ENCODE peak calls at places on chromosome 6, in ten cellular contexts. One of them, this sample, is unnamed.
A peak's percentile ranks its signal among the peaks of the same experiment; 100 is the strongest.

GRCh38 chr6:14542670-14543366 is 425.2 kb downstream of the CD83 start:
- DNase-seq in pancreas: no peak
- DNase-seq in AG04450: peak; percentile 62
- DNase-seq in AG09319: peak; percentile 43
- DNase-seq in A549: no peak
- DNase-seq in AG09309: no peak
- DNase-seq in adrenal gland: no peak
- DNase-seq in nephron progenitor cell: no peak
- DNase-seq in esophagus squamous epithelium: no peak
- DNase-seq in fibroblast of pulmonary artery: peak; percentile 52
- DNase-seq in this sample: no peak

GRCh38 chr6:31065556-31065955 is 46.8 kb downstream of the C6orf15 start:
- DNase-seq in adrenal gland: no peak
- DNase-seq in pancreas: no peak
- DNase-seq in fibroblast of pulmonary artery: no peak
- DNase-seq in AG04450: no peak
- DNase-seq in AG09319: no peak
- DNase-seq in nephron progenitor cell: no peak
- DNase-seq in esophagus squamous epithelium: no peak
- DNase-seq in AG09309: no peak
- DNase-seq in A549: no peak
- DNase-seq in this sample: no peak

GRCh38 chr6:99739526-99739925 is 132.9 kb downstream of the PRDM13 start:
- DNase-seq in AG04450: no peak
- DNase-seq in adrenal gland: no peak
- DNase-seq in AG09309: no peak
- DNase-seq in fibroblast of pulmonary artery: no peak
- DNase-seq in esophagus squamous epithelium: no peak
- DNase-seq in A549: no peak
- DNase-seq in nephron progenitor cell: no peak
- DNase-seq in AG09319: no peak
- DNase-seq in pancreas: peak; percentile 24
- DNase-seq in this sample: no peak

GRCh38 chr6:234706-235372 is 57.4 kb upstream of the DUSP22 start:
- DNase-seq in esophagus squamous epithelium: no peak
- DNase-seq in nephron progenitor cell: no peak
- DNase-seq in AG04450: no peak
- DNase-seq in fibroblast of pulmonary artery: no peak
- DNase-seq in AG09309: no peak
- DNase-seq in pancreas: no peak
- DNase-seq in adrenal gland: no peak
- DNase-seq in AG09319: no peak
- DNase-seq in A549: no peak
- DNase-seq in this sample: no peak

GRCh38 chr6:170176621-170177382 is 114.1 kb downstream of the DLL1 start:
- DNase-seq in fibroblast of pulmonary artery: no peak
- DNase-seq in adrenal gland: no peak
- DNase-seq in esophagus squamous epithelium: no peak
- DNase-seq in A549: peak; percentile 19
- DNase-seq in AG09319: no peak
- DNase-seq in AG09309: no peak
- DNase-seq in pancreas: peak; percentile 70
- DNase-seq in AG04450: no peak
- DNase-seq in nephron progenitor cell: no peak
- DNase-seq in this sample: no peak

GRCh38 chr6:70763754-70764153 is 96.1 kb downstream of the SMAP1 start:
- DNase-seq in AG09319: no peak
- DNase-seq in AG09309: no peak
- DNase-seq in esophagus squamous epithelium: no peak
- DNase-seq in A549: no peak
- DNase-seq in nephron progenitor cell: no peak
- DNase-seq in adrenal gland: no peak
- DNase-seq in fibroblast of pulmonary artery: peak; percentile 9
- DNase-seq in AG04450: no peak
- DNase-seq in pancreas: no peak
- DNase-seq in this sample: no peak

GRCh38 chr6:170158296-170159039 is 132.4 kb downstream of the DLL1 start:
- DNase-seq in esophagus squamous epithelium: no peak
- DNase-seq in adrenal gland: no peak
- DNase-seq in fibroblast of pulmonary artery: no peak
- DNase-seq in pancreas: no peak
- DNase-seq in A549: no peak
- DNase-seq in AG09309: no peak
- DNase-seq in AG04450: no peak
- DNase-seq in nephron progenitor cell: no peak
- DNase-seq in AG09319: no peak
- DNase-seq in this sample: no peak

GRCh38 chr6:153045271-153045670 is 42.8 kb upstream of the MTRF1L start:
- DNase-seq in adrenal gland: no peak
- DNase-seq in AG04450: no peak
- DNase-seq in AG09309: no peak
- DNase-seq in AG09319: no peak
- DNase-seq in nephron progenitor cell: no peak
- DNase-seq in esophagus squamous epithelium: no peak
- DNase-seq in fibroblast of pulmonary artery: no peak
- DNase-seq in pancreas: no peak
- DNase-seq in A549: no peak
- DNase-seq in this sample: no peak

GRCh38 chr6:85403331-85404015 is 46.4 kb upstream of the NT5E start:
- DNase-seq in pancreas: no peak
- DNase-seq in A549: peak; percentile 50
- DNase-seq in AG04450: no peak
- DNase-seq in fibroblast of pulmonary artery: peak; percentile 93
- DNase-seq in nephron progenitor cell: no peak
- DNase-seq in adrenal gland: no peak
- DNase-seq in AG09309: peak; percentile 69
- DNase-seq in AG09319: no peak
- DNase-seq in esophagus squamous epithelium: no peak
- DNase-seq in this sample: no peak

GRCh38 chr6:145723646-145724045 is 11.7 kb downstream of the EPM2A start:
- DNase-seq in nephron progenitor cell: no peak
- DNase-seq in A549: no peak
- DNase-seq in adrenal gland: no peak
- DNase-seq in AG09309: no peak
- DNase-seq in esophagus squamous epithelium: no peak
- DNase-seq in fibroblast of pulmonary artery: no peak
- DNase-seq in AG04450: no peak
- DNase-seq in pancreas: no peak
- DNase-seq in AG09319: no peak
- DNase-seq in this sample: no peak

GRCh38 chr6:165574770-165575549 is 88.1 kb downstream of the PDE10A start:
- DNase-seq in fibroblast of pulmonary artery: peak; percentile 60
- DNase-seq in A549: peak; percentile 76
- DNase-seq in pancreas: no peak
- DNase-seq in AG09319: no peak
- DNase-seq in esophagus squamous epithelium: no peak
- DNase-seq in AG09309: no peak
- DNase-seq in AG04450: no peak
- DNase-seq in nephron progenitor cell: no peak
- DNase-seq in adrenal gland: no peak
- DNase-seq in this sample: no peak

GRCh38 chr6:125099211-125100017 is 54.2 kb upstream of the TPD52L1 start:
- DNase-seq in adrenal gland: peak; percentile 66
- DNase-seq in fibroblast of pulmonary artery: peak; percentile 69
- DNase-seq in AG04450: no peak
- DNase-seq in nephron progenitor cell: peak; percentile 76
- DNase-seq in pancreas: peak; percentile 42
- DNase-seq in AG09309: no peak
- DNase-seq in AG09319: no peak
- DNase-seq in A549: peak; percentile 85
- DNase-seq in esophagus squamous epithelium: no peak
- DNase-seq in this sample: peak; percentile 76

GRCh38 chr6:1316482-1317220 is 4.8 kb downstream of the FOXQ1 start:
- DNase-seq in AG04450: no peak
- DNase-seq in AG09319: no peak
- DNase-seq in AG09309: no peak
- DNase-seq in fibroblast of pulmonary artery: peak; percentile 18
- DNase-seq in adrenal gland: no peak
- DNase-seq in pancreas: peak; percentile 57
- DNase-seq in A549: no peak
- DNase-seq in esophagus squamous epithelium: no peak
- DNase-seq in nephron progenitor cell: peak; percentile 56
- DNase-seq in this sample: no peak
- TF ChIP-seq CTCF in AG04450: peak; percentile 21
- TF ChIP-seq CTCF in AG09319: peak; percentile 5
- TF ChIP-seq CTCF in AG09309: peak; percentile 4
- TF ChIP-seq CTCF in fibroblast of pulmonary artery: no peak
- TF ChIP-seq CTCF in adrenal gland: no peak
- TF ChIP-seq CTCF in pancreas: no peak
- TF ChIP-seq CTCF in A549: no peak
- TF ChIP-seq CTCF in esophagus squamous epithelium: no peak
- TF ChIP-seq CTCF in nephron progenitor cell: no peak
- TF ChIP-seq CTCF in this sample: no peak

GRCh38 chr6:159833997-159834601 is 34.0 kb downstream of the PNLDC1 start:
- DNase-seq in esophagus squamous epithelium: no peak
- DNase-seq in A549: no peak
- DNase-seq in adrenal gland: no peak
- DNase-seq in AG09309: no peak
- DNase-seq in AG04450: no peak
- DNase-seq in pancreas: no peak
- DNase-seq in fibroblast of pulmonary artery: no peak
- DNase-seq in AG09319: no peak
- DNase-seq in nephron progenitor cell: no peak
- DNase-seq in this sample: no peak

GRCh38 chr6:159836294-159837140 is 36.4 kb downstream of the PNLDC1 start:
- DNase-seq in nephron progenitor cell: no peak
- DNase-seq in adrenal gland: no peak
- DNase-seq in esophagus squamous epithelium: no peak
- DNase-seq in pancreas: no peak
- DNase-seq in fibroblast of pulmonary artery: peak; percentile 89
- DNase-seq in AG09309: no peak
- DNase-seq in AG09319: no peak
- DNase-seq in A549: no peak
- DNase-seq in AG04450: no peak
- DNase-seq in this sample: no peak

GRCh38 chr6:159837141-159837490 is 37.0 kb downstream of the PNLDC1 start:
- DNase-seq in AG09319: no peak
- DNase-seq in esophagus squamous epithelium: no peak
- DNase-seq in A549: no peak
- DNase-seq in nephron progenitor cell: no peak
- DNase-seq in AG04450: no peak
- DNase-seq in pancreas: no peak
- DNase-seq in adrenal gland: no peak
- DNase-seq in AG09309: no peak
- DNase-seq in fibroblast of pulmonary artery: no peak
- DNase-seq in this sample: no peak

GRCh38 chr6:159838020-159838744 is 38.1 kb downstream of the PNLDC1 start:
- DNase-seq in AG09309: no peak
- DNase-seq in fibroblast of pulmonary artery: no peak
- DNase-seq in nephron progenitor cell: no peak
- DNase-seq in pancreas: no peak
- DNase-seq in AG09319: no peak
- DNase-seq in esophagus squamous epithelium: no peak
- DNase-seq in A549: no peak
- DNase-seq in AG04450: no peak
- DNase-seq in adrenal gland: no peak
- DNase-seq in this sample: no peak

GRCh38 chr6:159837511-159837910 is 37.4 kb downstream of the PNLDC1 start:
- DNase-seq in esophagus squamous epithelium: no peak
- DNase-seq in A549: no peak
- DNase-seq in AG04450: no peak
- DNase-seq in AG09309: no peak
- DNase-seq in adrenal gland: no peak
- DNase-seq in nephron progenitor cell: no peak
- DNase-seq in AG09319: no peak
- DNase-seq in pancreas: no peak
- DNase-seq in fibroblast of pulmonary artery: no peak
- DNase-seq in this sample: no peak
- TF ChIP-seq CTCF in esophagus squamous epithelium: no peak
- TF ChIP-seq CTCF in A549: no peak
- TF ChIP-seq CTCF in AG04450: no peak
- TF ChIP-seq CTCF in AG09309: no peak
- TF ChIP-seq CTCF in adrenal gland: no peak
- TF ChIP-seq CTCF in nephron progenitor cell: no peak
- TF ChIP-seq CTCF in AG09319: no peak
- TF ChIP-seq CTCF in pancreas: no peak
- TF ChIP-seq CTCF in fibroblast of pulmonary artery: no peak
- TF ChIP-seq CTCF in this sample: no peak

DNA sequence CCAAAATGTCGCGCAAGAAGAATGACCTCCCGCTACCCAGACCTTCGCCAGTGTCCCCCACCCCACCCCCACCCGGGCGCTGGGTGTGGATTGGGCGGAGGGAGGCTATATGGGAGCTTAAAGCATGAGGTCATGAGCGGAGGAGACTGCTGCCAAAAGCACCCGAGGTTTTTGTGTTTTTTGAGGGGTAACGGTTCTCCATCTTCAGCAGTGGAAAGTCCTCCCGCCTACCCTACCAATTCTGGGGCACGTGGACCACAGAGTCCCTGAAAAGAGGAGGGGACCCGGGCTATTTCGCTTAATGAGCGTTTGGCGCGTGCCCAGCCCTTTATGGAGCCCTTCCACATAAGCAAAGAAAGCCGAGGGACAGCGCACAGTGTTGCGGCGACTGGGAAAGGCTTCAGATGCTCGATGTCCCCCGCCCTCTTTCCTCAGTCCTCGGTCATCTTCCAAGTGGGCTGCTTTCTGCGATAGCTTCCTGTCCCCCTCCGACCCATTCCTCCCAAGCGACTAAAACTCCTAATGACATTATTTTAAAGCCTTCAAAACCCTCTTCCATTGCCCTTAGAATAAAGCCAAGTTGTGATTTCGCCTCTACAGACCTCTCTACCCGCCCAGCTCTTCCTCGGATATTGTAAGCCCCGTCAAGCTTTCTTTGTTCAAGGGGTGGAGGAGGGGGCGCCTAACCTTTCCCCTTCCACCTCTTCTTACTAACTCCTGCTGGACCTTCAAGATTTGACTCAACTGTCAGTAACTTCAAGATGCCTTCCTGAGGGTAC is 2.1 kb upstream of the TRERF1 start:
- DNase-seq in AG04450: no peak
- DNase-seq in A549: no peak
- DNase-seq in nephron progenitor cell: peak; percentile 49
- DNase-seq in AG09319: no peak
- DNase-seq in esophagus squamous epithelium: no peak
- DNase-seq in fibroblast of pulmonary artery: peak; percentile 29
- DNase-seq in AG09309: no peak
- DNase-seq in pancreas: peak; percentile 49
- DNase-seq in adrenal gland: peak; percentile 57
- DNase-seq in this sample: no peak
- TF ChIP-seq CTCF in AG04450: no peak
- TF ChIP-seq CTCF in A549: no peak
- TF ChIP-seq CTCF in nephron progenitor cell: no peak
- TF ChIP-seq CTCF in AG09319: no peak
- TF ChIP-seq CTCF in esophagus squamous epithelium: no peak
- TF ChIP-seq CTCF in fibroblast of pulmonary artery: no peak
- TF ChIP-seq CTCF in AG09309: no peak
- TF ChIP-seq CTCF in pancreas: no peak
- TF ChIP-seq CTCF in adrenal gland: no peak
- TF ChIP-seq CTCF in this sample: no peak

DNA sequence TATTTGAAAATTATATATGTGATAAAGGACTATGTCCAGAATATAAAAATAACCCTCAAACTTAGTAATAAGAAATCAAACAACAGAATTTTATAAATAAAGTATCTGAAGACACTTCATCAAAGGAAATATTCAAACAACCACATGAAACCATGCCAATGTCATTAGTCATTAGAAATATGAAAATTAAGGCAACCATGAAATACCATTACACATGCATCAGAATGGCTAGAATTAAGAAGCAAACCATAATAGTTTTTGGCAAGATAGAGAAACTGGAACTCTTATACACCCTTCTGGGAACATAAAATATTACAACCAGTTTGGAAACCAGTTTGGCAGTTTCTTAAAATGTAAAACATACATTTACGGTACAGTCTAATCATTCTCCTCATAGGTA is 137.2 kb upstream of the ADGRB3 start:
- DNase-seq in adrenal gland: no peak
- DNase-seq in pancreas: no peak
- DNase-seq in esophagus squamous epithelium: no peak
- DNase-seq in fibroblast of pulmonary artery: peak; percentile 0
- DNase-seq in AG04450: no peak
- DNase-seq in AG09309: no peak
- DNase-seq in nephron progenitor cell: no peak
- DNase-seq in A549: no peak
- DNase-seq in AG09319: no peak
- DNase-seq in this sample: no peak
- TF ChIP-seq CTCF in adrenal gland: no peak
- TF ChIP-seq CTCF in pancreas: no peak
- TF ChIP-seq CTCF in esophagus squamous epithelium: no peak
- TF ChIP-seq CTCF in fibroblast of pulmonary artery: no peak
- TF ChIP-seq CTCF in AG04450: no peak
- TF ChIP-seq CTCF in AG09309: no peak
- TF ChIP-seq CTCF in nephron progenitor cell: no peak
- TF ChIP-seq CTCF in A549: no peak
- TF ChIP-seq CTCF in AG09319: no peak
- TF ChIP-seq CTCF in this sample: no peak

This sample was measured in ascending aorta.